ENCODE peak calls at places on chromosomes 7 and 10, in five cellular contexts. L is coronary artery, Y is cardiac muscle cell, E is fibroblast of the aortic adventitia, R is mucosa of descending colon. U is an unnamed sample.

GRCh38 chr10:123795846-123796590 is 95.6 kb downstream of the CPXM2 start:
- DNase-seq in L (no peak), Y (no peak), E (no peak), R (no peak), U (no peak)

GRCh38 chr7:131942287-131943150 is 386.1 kb upstream of the PODXL start:
- DNase-seq in L (no peak), Y (no peak), E (no peak), R (no peak), U (no peak)

GRCh38 chr10:42926831-42927230 is 144.2 kb downstream of the BMS1 start:
- DNase-seq in L (no peak), Y (peak), E (peak), R (no peak), U (no peak)

GRCh38 chr7:1667566-1668485 is 2.3 kb upstream of the ELFN1 start:
- DNase-seq in L (peak), Y (no peak), E (no peak), R (peak), U (no peak)

GRCh38 chr10:26706206-26706605 is 8.7 kb downstream of the PDSS1 start:
- DNase-seq in L (no peak), Y (no peak), E (no peak), R (no peak), U (no peak)

GRCh38 chr10:130927157-130927556 is 384.4 kb downstream of the TCERG1L start:
- DNase-seq in L (no peak), Y (no peak), E (no peak), R (no peak), U (no peak)

GRCh38 chr7:94710256-94710655 is 54.3 kb upstream of the SGCE start:
- DNase-seq in L (no peak), Y (no peak), E (peak), R (no peak), U (no peak)

GRCh38 chr7:113636727-113637421 is 281.9 kb downstream of the PPP1R3A start:
- DNase-seq in L (no peak), Y (no peak), E (peak), R (no peak), U (no peak)

GRCh38 chr7:43758861-43759683 is 592 bp downstream of the BLVRA start:
- DNase-seq in L (no peak), Y (peak), E (peak), R (peak), U (peak)

DNA sequence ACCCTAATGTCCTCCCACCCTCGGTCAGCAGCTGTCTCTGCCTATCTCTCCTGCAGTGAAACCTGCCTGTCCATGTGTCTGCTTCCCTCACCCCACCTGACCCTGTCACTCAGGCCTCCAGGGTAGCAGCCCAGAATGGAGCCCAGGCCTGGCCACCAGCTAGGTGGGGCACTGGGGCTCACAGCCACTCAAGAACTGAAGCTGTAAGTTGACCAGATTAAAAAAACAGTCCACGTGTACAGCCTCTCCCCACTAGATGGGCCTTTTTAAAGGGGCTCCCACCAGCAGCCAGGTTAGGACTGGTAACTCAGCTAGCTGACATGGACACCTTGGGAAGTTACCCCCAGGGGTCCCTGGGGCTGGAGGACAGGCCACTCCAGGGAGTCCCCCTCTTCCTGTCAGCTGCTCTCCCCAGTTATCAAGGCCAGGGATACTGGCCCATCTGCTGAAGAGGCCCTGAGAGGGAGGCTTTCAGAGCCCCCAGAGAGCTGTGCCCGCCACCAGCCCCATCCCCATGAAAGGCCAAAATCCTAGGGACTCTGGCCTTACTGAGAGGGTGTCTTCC is 1.4 kb downstream of the SMARCD3 start:
- DNase-seq in L (no peak), Y (no peak), E (no peak), R (no peak), U (no peak)
- H3K4me3 ChIP-seq in L (peak), Y (peak), E (peak), R (no peak), U (no peak)

DNA sequence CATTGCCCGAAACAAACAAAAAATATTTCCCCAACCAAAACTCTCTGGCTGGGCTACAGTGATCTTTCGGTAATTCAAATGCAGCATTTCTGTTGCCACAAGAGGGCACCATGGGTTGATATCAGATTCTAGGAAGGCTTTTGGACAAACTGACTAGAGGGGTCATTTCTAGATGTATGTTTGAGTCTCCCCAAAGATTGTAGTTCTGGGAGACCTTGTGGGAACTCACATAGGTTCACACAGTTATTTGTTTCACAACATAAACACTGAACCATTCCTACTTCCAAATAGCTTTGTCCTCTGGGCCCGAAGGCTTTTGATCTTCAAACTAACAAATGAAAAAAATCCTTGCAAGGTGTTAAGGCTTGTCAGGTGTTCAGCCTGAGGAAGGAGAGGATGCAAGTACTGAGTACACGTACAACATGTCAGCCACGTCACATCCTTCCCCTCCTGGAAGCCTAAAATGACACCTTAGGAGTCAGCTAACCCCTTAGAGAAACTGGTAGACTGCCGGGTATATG is 37.0 kb upstream of the IL15RA start:
- DNase-seq in L (no peak), Y (peak), E (peak), R (no peak), U (no peak)
- TF ChIP-seq CTCF in L (peak), Y (peak), E (peak), R (peak), U (peak)

GRCh38 chr7:151687523-151688235 is 168.0 kb upstream of the RHEB start:
- DNase-seq in L (peak), Y (peak), E (peak), R (no peak), U (no peak)

GRCh38 chr7:151686016-151686766 is 166.5 kb upstream of the RHEB start:
- DNase-seq in L (no peak), Y (no peak), E (no peak), R (no peak), U (no peak)

GRCh38 chr7:151686826-151687225 is 167.1 kb upstream of the RHEB start:
- DNase-seq in L (no peak), Y (peak), E (peak), R (no peak), U (no peak)

GRCh38 chr7:151689196-151689971 is 169.7 kb upstream of the RHEB start:
- DNase-seq in L (no peak), Y (no peak), E (no peak), R (no peak), U (no peak)

DNA sequence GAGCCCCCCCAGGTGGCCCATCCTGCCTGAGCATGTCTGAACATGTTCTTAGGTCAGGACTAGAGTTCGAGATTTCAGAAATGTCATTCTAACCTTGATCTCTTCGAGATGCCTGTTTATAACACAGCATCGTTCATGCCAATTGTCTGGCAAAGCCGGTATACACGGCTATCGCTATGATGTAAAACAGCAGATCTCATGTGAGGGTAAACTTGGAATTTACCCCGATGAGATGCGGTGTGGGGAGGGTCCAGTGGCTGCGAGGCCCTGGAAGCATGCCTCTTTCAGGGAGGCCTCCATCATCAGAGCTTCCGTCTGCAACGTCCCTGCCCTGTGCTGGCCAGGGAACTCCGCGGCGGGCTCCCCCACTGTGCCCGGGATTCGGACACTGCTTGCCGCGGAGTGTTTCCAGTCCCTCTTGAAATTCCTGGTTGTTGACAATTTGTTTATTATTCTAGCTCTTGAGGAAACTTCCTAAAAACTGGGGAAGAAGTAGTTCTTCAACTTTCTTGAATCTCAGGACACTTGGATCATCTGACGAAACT is 168.6 kb upstream of the RHEB start:
- DNase-seq in L (no peak), Y (no peak), E (no peak), R (no peak), U (no peak)
- H3K4me3 ChIP-seq in L (peak), Y (no peak), E (no peak), R (no peak), U (no peak)

GRCh38 chr7:24797270-24797669 is 40.0 kb upstream of the GSDME start:
- DNase-seq in L (no peak), Y (no peak), E (no peak), R (no peak), U (no peak)
- TF ChIP-seq CTCF in L (no peak), Y (no peak), E (no peak), R (no peak), U (no peak)

GRCh38 chr10:73997806-73998622 is at the start of gene VCL:
- DNase-seq in L (peak), Y (peak), E (peak), R (peak), U (peak)

GRCh38 chr10:73997479-73997805 is 474 bp upstream of the VCL start:
- DNase-seq in L (no peak), Y (no peak), E (no peak), R (no peak), U (no peak)

GRCh38 chr10:74000892-74001669 is 3.2 kb downstream of the VCL start:
- DNase-seq in L (no peak), Y (no peak), E (no peak), R (no peak), U (no peak)

GRCh38 chr10:73999703-74000102 is 1.8 kb downstream of the VCL start:
- DNase-seq in L (no peak), Y (peak), E (peak), R (no peak), U (no peak)

GRCh38 chr10:73998623-73999622 is 1.0 kb downstream of the VCL start:
- DNase-seq in L (peak), Y (peak), E (peak), R (peak), U (no peak)
- H3K4me3 ChIP-seq in L (peak), Y (peak), E (peak), R (peak), U (peak)

GRCh38 chr10:111207525-111207924 is 130.7 kb downstream of the ADRA2A start:
- DNase-seq in L (no peak), Y (no peak), E (no peak), R (peak), U (no peak)
- TF ChIP-seq CTCF in L (no peak), Y (no peak), E (no peak), R (peak), U (peak)

GRCh38 chr7:64998865-64999164 is 7.7 kb downstream of the ERV3-1 start:
- DNase-seq in L (no peak), Y (no peak), E (no peak), R (no peak), U (no peak)
- H3K4me3 ChIP-seq in L (peak), Y (no peak), E (no peak), R (no peak), U (no peak)

GRCh38 chr10:22690614-22691431 is 23.6 kb downstream of the PIP4K2A start:
- DNase-seq in L (no peak), Y (peak), E (peak), R (no peak), U (no peak)
- TF ChIP-seq CTCF in L (no peak), Y (no peak), E (no peak), R (no peak), U (no peak)

U was measured in GM06990.